ENCODE peak calls at places on chromosomes 3 and 15, in six cellular contexts. Q, T, C, X, U and O are unnamed samples.

GRCh38 chr15:62571072-62571471 is 406.0 kb upstream of the C2CD4B start:
- DNase-seq in Q (no peak), T (no peak), C (no peak), X (no peak), U (no peak), O (no peak)

GRCh38 chr3:47082519-47082918 is 81.4 kb downstream of the SETD2 start:
- DNase-seq in Q (no peak), T (no peak), C (peak; percentile 51), X (no peak), U (no peak), O (no peak)

GRCh38 chr15:85412956-85413854 is 32.8 kb downstream of the AKAP13 start:
- DNase-seq in Q (peak; percentile 56), T (peak; percentile 88), C (peak; percentile 93), X (no peak), U (peak; percentile 10), O (peak; percentile 88)

GRCh38 chr3:193688845-193689714 is 96.1 kb downstream of the OPA1 start:
- DNase-seq in Q (no peak), T (no peak), C (no peak), X (no peak), U (no peak), O (no peak)

GRCh38 chr3:108602935-108603294 is 13.4 kb downstream of the DZIP3 start:
- DNase-seq in Q (no peak), T (no peak), C (no peak), X (no peak), U (no peak), O (no peak)

GRCh38 chr3:52221563-52222318 is 3.7 kb downstream of the TLR9 start:
- DNase-seq in Q (no peak), T (no peak), C (no peak), X (no peak), U (no peak), O (no peak)

GRCh38 chr3:196502775-196503181 is 790 bp downstream of the RNF168 start:
- DNase-seq in Q (peak; percentile 56), T (no peak), C (peak; percentile 91), X (peak; percentile 30), U (no peak), O (no peak)

GRCh38 chr15:87703238-87704111 is 553.1 kb downstream of the NTRK3 start:
- DNase-seq in Q (no peak), T (no peak), C (no peak), X (no peak), U (no peak), O (no peak)

GRCh38 chr3:30167511-30168135 is 438.8 kb upstream of the TGFBR2 start:
- DNase-seq in Q (no peak), T (peak; percentile 63), C (peak; percentile 58), X (no peak), U (no peak), O (no peak)

GRCh38 chr3:45773714-45774449 is 22.5 kb downstream of the SLC6A20 start:
- DNase-seq in Q (no peak), T (no peak), C (no peak), X (no peak), U (no peak), O (no peak)

GRCh38 chr3:132417695-132418520 is 606 bp downstream of the DNAJC13 start:
- DNase-seq in Q (peak; percentile 60), T (no peak), C (peak; percentile 77), X (peak; percentile 13), U (peak; percentile 17), O (no peak)

GRCh38 chr3:152089528-152089927 is 179.2 kb upstream of the MBNL1 start:
- DNase-seq in Q (no peak), T (no peak), C (no peak), X (no peak), U (no peak), O (no peak)

GRCh38 chr3:182947892-182948291 is 32.4 kb downstream of the DCUN1D1 start:
- DNase-seq in Q (no peak), T (peak; percentile 13), C (no peak), X (no peak), U (no peak), O (no peak)

GRCh38 chr3:56915969-56916586 is 114.3 kb upstream of the ARHGEF3 start:
- DNase-seq in Q (no peak), T (no peak), C (no peak), X (no peak), U (no peak), O (no peak)

DNA sequence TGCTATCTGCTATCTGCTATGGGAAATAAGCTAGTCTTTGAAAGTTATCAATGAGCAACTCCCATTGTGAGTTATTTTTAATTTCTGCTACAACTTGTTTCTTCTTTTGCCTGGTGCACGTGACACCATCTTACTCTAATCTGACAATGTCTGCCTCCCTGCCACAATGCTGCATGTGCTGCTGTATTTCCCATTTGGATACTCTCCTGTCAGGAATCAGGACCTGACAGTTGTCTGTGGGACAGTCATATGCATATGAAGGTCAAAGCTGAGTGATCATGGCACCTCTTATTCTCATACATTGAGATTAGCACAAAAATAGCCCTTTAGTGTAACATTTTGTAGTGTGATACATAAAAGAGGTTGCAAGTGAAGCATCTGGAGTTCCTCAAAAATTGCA is 45.8 kb downstream of the HMG20A start:
- DNase-seq in Q (no peak), T (no peak), C (no peak), X (no peak), U (no peak), O (no peak)
- TF ChIP-seq CTCF in Q (no peak), T (no peak), C (no peak), X (no peak), U (no peak), O (no peak)

DNA sequence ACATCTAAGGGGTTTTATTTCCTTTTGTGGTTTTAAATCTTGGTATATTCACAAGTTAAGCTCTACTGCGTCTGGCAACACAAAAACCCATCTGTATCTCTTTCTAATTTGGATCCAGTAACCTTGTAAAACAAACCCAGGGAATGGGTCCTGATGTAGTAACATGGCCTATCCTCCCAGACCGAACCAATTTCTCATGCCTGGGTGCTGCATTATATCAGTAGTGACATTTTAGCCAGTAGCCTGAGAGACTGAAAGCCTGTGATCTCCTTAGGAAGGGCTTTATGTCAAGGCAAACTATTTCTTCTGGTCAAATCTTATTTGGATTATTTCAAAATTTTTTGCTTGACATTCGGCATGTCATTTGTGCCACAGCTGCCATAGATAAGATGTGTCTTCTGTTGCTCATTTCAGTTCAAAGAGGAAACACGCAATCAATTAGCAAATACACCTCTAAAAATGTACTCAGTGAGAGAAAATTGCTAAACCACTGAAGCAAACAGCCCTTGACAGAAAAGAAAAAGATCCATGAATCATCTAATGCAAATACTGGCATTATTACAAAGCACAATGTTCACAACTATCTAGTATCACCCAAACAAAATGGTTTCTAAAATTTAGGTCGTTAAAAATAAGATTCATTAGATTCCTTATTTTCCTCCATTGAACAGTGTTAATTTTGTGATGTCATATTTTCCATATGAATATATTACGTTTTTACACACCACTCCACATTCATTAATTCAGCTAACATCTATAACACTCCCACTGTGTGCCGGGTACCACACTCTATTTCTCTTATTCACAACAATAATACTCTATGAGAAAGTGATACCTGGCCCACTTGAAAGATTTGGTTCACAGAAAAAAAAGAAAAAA is 4.0 kb downstream of the NPTN start:
- DNase-seq in Q (no peak), T (no peak), C (no peak), X (no peak), U (no peak), O (no peak)
- H3K4me3 ChIP-seq in Q (no peak overlapping the region), T (no peak overlapping the region), C (no peak overlapping the region), X (no peak overlapping the region), U (no peak overlapping the region), O (no peak overlapping the region)

DNA sequence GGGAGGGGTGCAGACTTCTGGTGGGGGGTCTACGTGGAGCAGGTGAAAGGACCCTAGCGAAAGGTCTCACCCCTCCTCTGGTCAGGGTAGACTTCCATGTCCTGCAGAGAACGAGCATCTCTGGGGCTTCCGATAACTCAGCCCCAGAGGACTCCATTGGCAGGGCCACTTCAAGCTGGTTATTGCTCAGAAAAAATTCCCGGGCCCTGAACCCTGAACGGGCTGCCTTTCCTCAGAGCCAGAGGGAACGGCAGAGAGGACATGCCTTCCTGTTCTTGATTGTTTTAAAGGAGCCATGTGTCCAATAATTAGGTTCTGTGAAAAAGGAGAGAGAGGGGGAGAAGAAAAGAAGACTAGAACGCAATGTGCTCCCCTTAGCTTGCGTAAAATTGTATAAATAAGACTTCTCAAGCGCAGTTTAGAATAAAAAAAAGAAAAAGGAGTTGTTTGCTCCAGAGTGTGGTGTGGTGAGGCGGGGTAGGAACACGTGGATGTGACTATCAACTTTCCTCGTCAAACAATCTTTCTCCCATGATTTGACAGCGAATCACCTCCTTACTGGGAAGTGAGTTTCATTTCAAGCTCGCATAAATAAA is 193.4 kb upstream of the UBE2E1 start:
- DNase-seq in Q (no peak), T (no peak), C (peak; percentile 61), X (no peak), U (no peak), O (no peak)
- H3K27ac ChIP-seq in Q (no peak overlapping the region), T (no peak overlapping the region), C (peak overlapping the region; percentile 61), X (peak overlapping the region; percentile 72), U (peak overlapping the region; percentile 5), O (no peak overlapping the region)

DNA sequence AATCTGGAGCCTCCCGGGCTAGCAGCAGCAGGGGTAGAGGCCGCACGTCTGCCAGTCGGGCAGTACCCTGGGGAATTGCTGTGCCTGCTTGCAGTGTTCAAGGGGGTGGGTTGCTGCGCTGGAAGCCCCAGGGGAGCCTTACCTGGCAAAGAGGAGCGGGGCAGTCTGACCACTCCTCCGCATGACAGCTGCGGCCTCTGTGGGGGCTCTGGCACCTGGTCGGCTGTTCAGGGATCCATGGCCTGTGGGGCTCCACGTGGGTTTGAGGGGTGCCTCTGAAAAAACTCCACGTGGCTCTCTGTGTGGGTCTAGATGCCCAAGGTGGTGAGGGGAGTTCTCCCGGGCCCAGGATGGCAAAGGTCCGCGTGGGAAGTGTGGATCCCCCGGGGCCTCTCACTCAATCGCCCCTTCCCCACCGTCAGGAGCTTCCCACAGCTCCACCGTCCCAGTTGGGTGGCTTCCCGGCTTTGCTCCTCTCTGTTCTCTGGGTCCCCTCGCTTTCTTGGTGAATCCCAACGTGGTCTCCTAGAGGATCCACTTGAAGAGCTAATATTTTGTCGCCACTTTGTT is 184.5 kb downstream of the EFHB start:
- DNase-seq in Q (no peak), T (no peak), C (no peak), X (no peak), U (no peak), O (no peak)
- TF ChIP-seq CTCF in Q (no peak), T (no peak), C (no peak), X (no peak), U (no peak), O (no peak)

GRCh38 chr3:130849111-130849552 is 44.8 kb upstream of the ATP2C1 start:
- DNase-seq in Q (peak; percentile 86), T (no peak), C (no peak), X (no peak), U (no peak), O (no peak)
- H3K4me3 ChIP-seq in Q (no peak overlapping the region), T (no peak overlapping the region), C (no peak overlapping the region), X (no peak overlapping the region), U (no peak overlapping the region), O (no peak overlapping the region)

GRCh38 chr3:184693011-184693975 is 18.6 kb downstream of the MAGEF1 start:
- DNase-seq in Q (no peak), T (no peak), C (no peak), X (no peak), U (no peak), O (no peak)
- H3K27ac ChIP-seq in Q (no peak overlapping the region), T (no peak overlapping the region), C (no peak overlapping the region), X (no peak overlapping the region), U (no peak overlapping the region), O (peak overlapping the region; percentile 58)

GRCh38 chr3:148716657-148717056 is 19.0 kb downstream of the AGTR1 start:
- DNase-seq in Q (no peak), T (no peak), C (no peak), X (no peak), U (no peak), O (no peak)
- TF ChIP-seq CTCF in Q (no peak), T (no peak), C (no peak), X (peak; percentile 10), U (no peak), O (no peak)